ENCODE peak calls at places on chromosome 13, in six cellular contexts. P is HAP-1, I is lung, G is activated B cell treated with CpG ODN at 0.5 μM for 24 hours, N is GF-D8, Y is ELF-1. M is an unnamed sample.

GRCh38 chr13:30934381-30934780 is 1.9 kb downstream of the TEX26 start:
- DNase-seq in P (no peak), I (no peak), G (no peak), N (no peak), Y (peak; percentile 37), M (no peak)

GRCh38 chr13:31538067-31539042 is 201.0 kb upstream of the RXFP2 start:
- DNase-seq in P (peak; percentile 67), I (no peak), G (no peak), N (peak; percentile 12), Y (peak; percentile 14), M (no peak)

GRCh38 chr13:46119883-46120614 is 15.2 kb upstream of the CPB2 start:
- DNase-seq in P (no peak), I (peak; percentile 63), G (no peak), N (no peak), Y (peak; percentile 32), M (no peak)

GRCh38 chr13:75194717-75195116 is 287.3 kb downstream of the TBC1D4 start:
- DNase-seq in P (no peak), I (no peak), G (no peak), N (no peak), Y (no peak), M (no peak)

GRCh38 chr13:89708013-89708412 is 1639.5 kb upstream of the MIR17HG start:
- DNase-seq in P (no peak), I (no peak), G (no peak), N (no peak), Y (no peak), M (no peak)

GRCh38 chr13:111900390-111901180 is 166.4 kb upstream of the SOX1 start:
- DNase-seq in P (no peak), I (no peak), G (no peak), N (no peak), Y (no peak), M (no peak)

GRCh38 chr13:99281811-99282263 is 23.7 kb upstream of the GPR18 start:
- DNase-seq in P (no peak), I (peak; percentile 64), G (peak; percentile 46), N (peak; percentile 95), Y (no peak), M (peak; percentile 54)

GRCh38 chr13:32125746-32126145 is 94.2 kb downstream of the FRY start:
- DNase-seq in P (peak; percentile 3), I (no peak), G (no peak), N (peak; percentile 97), Y (no peak), M (no peak)

GRCh38 chr13:113774177-113775107 is 15.4 kb downstream of the TMEM255B start:
- DNase-seq in P (no peak), I (no peak), G (no peak), N (no peak), Y (no peak), M (no peak)

GRCh38 chr13:98761126-98761978 is 8.9 kb upstream of the SLC15A1 start:
- DNase-seq in P (no peak), I (no peak), G (no peak), N (no peak), Y (no peak), M (no peak)

GRCh38 chr13:40306817-40307216 is 359.6 kb downstream of the FOXO1 start:
- DNase-seq in P (no peak), I (no peak), G (no peak), N (no peak), Y (no peak), M (no peak)

GRCh38 chr13:92991687-92992086 is 234.9 kb upstream of the GPC6 start:
- DNase-seq in P (no peak), I (no peak), G (no peak), N (no peak), Y (no peak), M (no peak)

GRCh38 chr13:93289047-93289446 is 62.4 kb downstream of the GPC6 start:
- DNase-seq in P (no peak), I (no peak), G (no peak), N (no peak), Y (no peak), M (no peak)

GRCh38 chr13:67278230-67278629 is 48.1 kb upstream of the PCDH9 start:
- DNase-seq in P (no peak), I (no peak), G (no peak), N (no peak), Y (no peak), M (no peak)

GRCh38 chr13:32503727-32504126 is 34.9 kb downstream of the N4BP2L2 start:
- DNase-seq in P (no peak), I (no peak), G (no peak), N (no peak), Y (no peak), M (no peak)

GRCh38 chr13:28349901-28350654 is 144.8 kb downstream of the FLT1 start:
- DNase-seq in P (no peak), I (no peak), G (no peak), N (no peak), Y (peak; percentile 55), M (no peak)

GRCh38 chr13:66723606-66724005 is 506.5 kb downstream of the PCDH9 start:
- DNase-seq in P (no peak), I (no peak), G (no peak), N (no peak), Y (no peak), M (no peak)

GRCh38 chr13:92967923-92968322 is 258.7 kb upstream of the GPC6 start:
- DNase-seq in P (no peak), I (no peak), G (no peak), N (no peak), Y (no peak), M (no peak)

GRCh38 chr13:44305845-44306244 is 67.8 kb upstream of the SERP2 start:
- DNase-seq in P (peak; percentile 23), I (no peak), G (no peak), N (no peak), Y (peak; percentile 29), M (no peak)

GRCh38 chr13:84864341-84864740 is 934.9 kb downstream of the SLITRK6 start:
- DNase-seq in P (no peak), I (no peak), G (no peak), N (no peak), Y (no peak), M (no peak)

GRCh38 chr13:44969858-44970484 is 19.3 kb downstream of the NUFIP1 start:
- DNase-seq in P (peak; percentile 82), I (no peak), G (no peak), N (peak; percentile 24), Y (peak; percentile 18), M (no peak)

GRCh38 chr13:111049791-111050538 is 65.1 kb upstream of the ARHGEF7 start:
- DNase-seq in P (no peak), I (peak; percentile 29), G (no peak), N (no peak), Y (no peak), M (no peak)

GRCh38 chr13:84446972-84447700 is 564.9 kb upstream of the SLITRK1 start:
- DNase-seq in P (no peak), I (no peak), G (no peak), N (no peak), Y (peak; percentile 49), M (no peak)

GRCh38 chr13:94128430-94128829 is 351.1 kb downstream of the DCT start:
- DNase-seq in P (no peak), I (no peak), G (no peak), N (no peak), Y (peak; percentile 17), M (no peak)

GRCh38 chr13:54845351-54845965 is 1816.8 kb downstream of the OLFM4 start:
- DNase-seq in P (no peak), I (no peak), G (no peak), N (no peak), Y (no peak), M (no peak)

GRCh38 chr13:113862191-113862765 is 1.6 kb downstream of the GAS6 start:
- DNase-seq in P (no peak), I (no peak), G (no peak), N (no peak), Y (peak; percentile 37), M (no peak)

GRCh38 chr13:19845758-19846157 is 17.7 kb downstream of the ZMYM5 start:
- DNase-seq in P (peak; percentile 17), I (no peak), G (no peak), N (no peak), Y (no peak), M (no peak)

GRCh38 chr13:20159646-20160345 is 1.1 kb downstream of the GJA3 start:
- DNase-seq in P (no peak), I (no peak), G (no peak), N (no peak), Y (peak; percentile 21), M (no peak)

GRCh38 chr13:49830721-49831120 is 38.2 kb upstream of the KPNA3 start:
- DNase-seq in P (no peak), I (no peak), G (no peak), N (no peak), Y (no peak), M (no peak)

GRCh38 chr13:39281539-39282150 is 243.4 kb downstream of the NHLRC3 start:
- DNase-seq in P (peak; percentile 29), I (no peak), G (no peak), N (no peak), Y (peak; percentile 4), M (no peak)

GRCh38 chr13:44903596-44903995 is 85.7 kb downstream of the NUFIP1 start:
- DNase-seq in P (peak; percentile 62), I (peak; percentile 50), G (no peak), N (no peak), Y (peak; percentile 57), M (no peak)

GRCh38 chr13:110616103-110617101 is 1.1 kb downstream of the NAXD start:
- DNase-seq in P (peak; percentile 41), I (peak; percentile 37), G (peak; percentile 53), N (peak; percentile 7), Y (peak; percentile 64), M (no peak)

GRCh38 chr13:106573279-106573831 is 5.4 kb upstream of the ARGLU1 start:
- DNase-seq in P (no peak), I (no peak), G (no peak), N (no peak), Y (no peak), M (no peak)

M was measured in CD8-positive, alpha-beta memory T cell.